ENCODE peak calls at places on chromosomes 4 and X, in five cellular contexts. D, F, U, C and M are unnamed samples.

GRCh38 chr4:651884-652642 is 22.0 kb downstream of the ATP5ME start:
- DNase-seq in D (no peak), F (no peak), U (no peak), C (no peak), M (no peak)

GRCh38 chrX:106481341-106481740 is 130.4 kb upstream of the RADX start:
- DNase-seq in D (peak), F (peak), U (peak), C (peak), M (no peak)

GRCh38 chr4:121655320-121656268 is 41.2 kb downstream of the ANXA5 start:
- DNase-seq in D (no peak), F (peak), U (no peak), C (no peak), M (no peak)

GRCh38 chr4:1290165-1290977 is 680 bp downstream of the MAEA start:
- DNase-seq in D (no peak), F (no peak), U (peak), C (peak), M (no peak)

GRCh38 chrX:43641691-43642090 is 14.4 kb upstream of the MAOA start:
- DNase-seq in D (no peak), F (no peak), U (no peak), C (no peak), M (no peak)

GRCh38 chrX:153821066-153821465 is 9.3 kb downstream of the PDZD4 start:
- DNase-seq in D (no peak), F (no peak), U (no peak), C (no peak), M (no peak)

GRCh38 chr4:96126227-96126626 is 286.3 kb downstream of the PDHA2 start:
- DNase-seq in D (no peak), F (no peak), U (no peak), C (no peak), M (no peak)

GRCh38 chrX:24178441-24178840 is 28.9 kb downstream of the ZFX start:
- DNase-seq in D (no peak), F (no peak), U (no peak), C (no peak), M (no peak)

GRCh38 chr4:8114456-8115202 is 44.0 kb downstream of the ABLIM2 start:
- DNase-seq in D (no peak), F (no peak), U (no peak), C (no peak), M (no peak)

GRCh38 chrX:30653415-30654131 is at the start of gene GK:
- DNase-seq in D (peak), F (no peak), U (peak), C (peak), M (no peak)

GRCh38 chrX:20265726-20266681 is 705 bp downstream of the RPS6KA3 start:
- DNase-seq in D (peak), F (no peak), U (peak), C (peak), M (no peak)

GRCh38 chr4:103306870-103307345 is 108.8 kb upstream of the CENPE start:
- DNase-seq in D (peak), F (no peak), U (peak), C (no peak), M (no peak)

GRCh38 chrX:95318882-95319281 is 1365.8 kb upstream of the DIAPH2 start:
- DNase-seq in D (peak), F (no peak), U (peak), C (peak), M (no peak)

GRCh38 chrX:150763810-150764209 is 70.6 kb downstream of the MTMR1 start:
- DNase-seq in D (peak), F (no peak), U (no peak), C (no peak), M (peak)

GRCh38 chr4:99661907-99662306 is 4.3 kb upstream of the C4orf54 start:
- DNase-seq in D (no peak), F (no peak), U (no peak), C (no peak), M (no peak)

GRCh38 chr4:70183168-70183939 is 12.2 kb upstream of the ODAM start:
- DNase-seq in D (peak), F (peak), U (peak), C (peak), M (no peak)

GRCh38 chr4:73883306-73883705 is 14.1 kb downstream of the CXCL1 start:
- DNase-seq in D (no peak), F (peak), U (peak), C (peak), M (no peak)

GRCh38 chr4:182062936-182063335 is 180.3 kb upstream of the TENM3 start:
- DNase-seq in D (no peak), F (peak), U (peak), C (peak), M (peak)

DNA sequence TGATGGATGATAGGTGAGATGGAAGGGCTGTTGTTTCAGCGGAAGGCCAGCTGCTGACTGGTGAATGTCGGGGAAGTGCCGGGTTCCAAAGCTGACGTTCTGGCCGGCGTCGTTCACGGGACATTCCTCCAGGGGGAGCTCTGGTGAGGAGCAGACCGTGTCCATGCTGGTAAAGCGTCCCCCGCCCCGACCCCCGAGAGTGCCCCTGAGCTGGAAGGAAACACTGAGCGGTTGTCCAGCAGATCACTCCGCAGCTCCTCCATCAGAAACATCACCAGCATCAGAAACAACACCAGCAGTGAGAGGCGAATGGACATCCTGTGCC is 18.6 kb upstream of the ADRA2C start:
- DNase-seq in D (peak), F (no peak), U (peak), C (no peak), M (no peak)
- TF ChIP-seq EZH2 in D (no peak), F (peak), U (no peak), C (no peak), M (no peak)

DNA sequence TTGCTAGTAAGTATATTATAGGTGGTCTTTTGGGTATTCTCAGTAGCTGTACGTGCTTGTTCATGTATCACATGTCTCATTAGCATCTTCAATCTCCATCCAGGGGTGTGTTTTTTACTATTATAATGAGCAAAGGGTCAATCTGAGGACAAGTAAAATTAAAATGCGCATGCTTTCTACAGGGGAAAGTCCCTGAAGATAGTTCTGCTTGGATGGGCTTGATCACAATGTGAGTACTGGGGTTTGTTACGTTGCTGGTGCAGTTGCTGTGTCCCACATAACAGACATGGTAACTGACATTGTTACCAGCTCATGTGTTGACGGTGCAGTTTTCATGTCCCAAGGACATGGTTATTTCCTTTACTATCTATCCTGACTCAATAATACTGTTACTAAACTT is 65.9 kb downstream of the UCHL1 start:
- DNase-seq in D (no peak), F (no peak), U (no peak), C (no peak), M (no peak)
- H3K4me3 ChIP-seq in D (no peak), F (no peak), U (no peak), C (no peak), M (no peak)

GRCh38 chr4:108168213-108168671 is 490 bp downstream of the LEF1 start:
- DNase-seq in D (no peak), F (peak), U (peak), C (peak), M (no peak)
- TF ChIP-seq EZH2 in D (no peak), F (no peak), U (no peak), C (no peak), M (peak)

GRCh38 chr4:25402521-25402920 is 25.5 kb downstream of the ANAPC4 start:
- DNase-seq in D (no peak), F (peak), U (peak), C (no peak), M (no peak)
- H3K4me3 ChIP-seq in D (no peak), F (no peak), U (no peak), C (no peak), M (no peak)

GRCh38 chr4:143700420-143701352 is at the start of gene FREM3:
- DNase-seq in D (peak), F (no peak), U (peak), C (no peak), M (no peak)
- TF ChIP-seq EZH2 in D (peak), F (no peak), U (no peak), C (no peak), M (peak)

GRCh38 chr4:90241008-90241407 is 113.8 kb downstream of the CCSER1 start:
- DNase-seq in D (no peak), F (no peak), U (no peak), C (no peak), M (no peak)
- H3K4me3 ChIP-seq in D (no peak), F (no peak), U (no peak), C (no peak), M (no peak)

DNA sequence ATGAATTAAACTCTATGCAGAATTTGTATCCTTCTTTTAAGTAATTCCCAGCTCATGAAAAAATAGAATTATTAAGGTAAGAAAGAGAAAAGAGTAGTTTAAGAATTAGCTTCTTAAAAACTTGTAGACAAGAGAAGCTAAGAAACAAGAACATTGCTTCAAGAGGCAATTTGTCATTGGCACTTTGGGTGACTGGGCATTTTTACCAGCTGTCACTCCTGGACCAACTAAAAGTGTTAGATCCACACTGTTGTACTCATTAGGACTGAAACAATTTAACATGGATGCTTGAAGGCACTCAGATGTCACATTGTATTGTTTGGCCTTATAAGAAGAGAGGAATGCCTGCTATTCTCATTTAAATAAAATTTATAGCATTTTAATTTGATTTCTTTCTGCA is 7.4 kb downstream of the COL25A1 start:
- DNase-seq in D (no peak), F (no peak), U (no peak), C (no peak), M (no peak)
- TF ChIP-seq EZH2 in D (no peak), F (no peak), U (no peak), C (no peak), M (no peak)

GRCh38 chr4:2837904-2838496 is 5.6 kb upstream of the ADD1 start:
- DNase-seq in D (no peak), F (no peak), U (peak), C (peak), M (no peak)
- H3K4me3 ChIP-seq in D (no peak), F (no peak), U (no peak), C (peak), M (no peak)

GRCh38 chr4:6658635-6659075 is 18.2 kb downstream of the MRFAP1 start:
- DNase-seq in D (peak), F (no peak), U (peak), C (no peak), M (no peak)
- TF ChIP-seq EZH2 in D (peak), F (no peak), U (no peak), C (no peak), M (no peak)